ENCODE peak calls at places on chromosome 17, in eight cellular contexts. U is iris pigment epithelial cell; J is SW 1271; O is stimulated activated CD8-positive, alpha-beta memory T cell treated with anti-CD3 and anti-CD28 coated beads, Interleukin-4, amount 100 ng/mL, for 1 hour; S is psoas muscle; B is AG08396; P is cardiac fibroblast; R is right lobe of liver. Z is an unnamed sample.

GRCh38 chr17:77197115-77197514 is 56.3 kb downstream of the SEC14L1 start:
- DNase-seq in O (no peak), B (no peak), S (no peak), J (no peak), R (no peak), P (no peak), U (no peak), Z (no peak)

GRCh38 chr17:65918921-65919546 is 272.9 kb downstream of the CEP112 start:
- DNase-seq in S (no peak), U (peak; percentile 25), P (peak; percentile 32), J (no peak), O (no peak), B (no peak), R (no peak), Z (no peak)

GRCh38 chr17:6381526-6382135 is 53.3 kb downstream of the AIPL1 start:
- DNase-seq in R (no peak), O (no peak), S (no peak), P (no peak), J (no peak), U (no peak), B (no peak), Z (no peak)

GRCh38 chr17:39194089-39194984 is 3.1 kb downstream of the CACNB1 start:
- DNase-seq in O (no peak), S (peak; percentile 96), B (peak; percentile 86), J (peak; percentile 40), P (peak; percentile 68), R (no peak), U (peak; percentile 48), Z (peak; percentile 93)

GRCh38 chr17:72590882-72591499 is 470.2 kb downstream of the SOX9 start:
- DNase-seq in P (peak; percentile 25), U (no peak), J (no peak), O (no peak), R (no peak), B (no peak), S (no peak), Z (no peak)

GRCh38 chr17:81512984-81513668 is 527 bp upstream of the ACTG1 start:
- DNase-seq in J (peak; percentile 37), B (peak; percentile 57), O (no peak), R (peak; percentile 77), S (peak; percentile 84), U (no peak), P (peak; percentile 69), Z (peak; percentile 88)

GRCh38 chr17:29722411-29723198 is 99.9 kb upstream of the CORO6 start:
- DNase-seq in U (peak; percentile 98), R (no peak), J (no peak), B (peak; percentile 37), P (peak; percentile 95), S (no peak), O (peak; percentile 15), Z (no peak)

GRCh38 chr17:21359483-21359840 is 16.7 kb upstream of the KCNJ12 start:
- DNase-seq in P (no peak), O (no peak), B (no peak), J (no peak), R (no peak), U (no peak), S (no peak), Z (no peak)

GRCh38 chr17:80251966-80252365 is 8.7 kb upstream of the RNF213 start:
- DNase-seq in J (no peak), U (no peak), R (no peak), S (peak; percentile 32), B (no peak), O (no peak), P (no peak), Z (peak; percentile 5)

GRCh38 chr17:68016838-68017237 is 18.7 kb upstream of the KPNA2 start:
- DNase-seq in R (no peak), J (no peak), P (no peak), S (no peak), O (no peak), U (no peak), B (no peak), Z (no peak)

GRCh38 chr17:82246365-82247174 is 17.7 kb downstream of the SLC16A3 start:
- DNase-seq in R (no peak), O (no peak), P (peak; percentile 88), U (peak; percentile 69), S (peak; percentile 84), J (peak; percentile 29), B (peak; percentile 67), Z (no peak)

GRCh38 chr17:39828443-39828842 is 35.7 kb downstream of the IKZF3 start:
- DNase-seq in R (no peak), B (no peak), P (no peak), U (no peak), S (no peak), J (no peak), O (no peak), Z (no peak)

GRCh38 chr17:44677136-44677535 is 12.4 kb downstream of the CCDC43 start:
- DNase-seq in B (peak; percentile 37), P (peak; percentile 34), U (peak; percentile 49), O (no peak), R (no peak), J (peak; percentile 59), S (no peak), Z (no peak)

GRCh38 chr17:73349138-73349537 is 37.3 kb upstream of the CDC42EP4 start:
- DNase-seq in S (no peak), R (no peak), J (no peak), P (no peak), U (no peak), B (no peak), O (no peak), Z (no peak)

GRCh38 chr17:46044286-46044928 is 45.4 kb downstream of the STH start:
- DNase-seq in J (peak; percentile 87), O (peak; percentile 7), U (peak; percentile 92), R (no peak), B (peak; percentile 77), S (no peak), P (peak; percentile 95), Z (peak; percentile 82)

GRCh38 chr17:42010898-42011516 is 6.2 kb downstream of the DNAJC7 start:
- DNase-seq in B (peak; percentile 68), U (peak; percentile 54), S (no peak), R (no peak), J (peak; percentile 38), P (peak; percentile 68), O (no peak), Z (no peak)

GRCh38 chr17:57519199-57519598 is 225.9 kb downstream of the CCDC182 start:
- DNase-seq in S (no peak), U (peak; percentile 52), R (no peak), J (no peak), B (no peak), O (no peak), P (peak; percentile 19), Z (no peak)

GRCh38 chr17:4739122-4740024 is at the start of the genes CXCL16 and ZMYND15:
- DNase-seq in P (peak; percentile 27), S (peak; percentile 72), J (no peak), U (peak; percentile 36), R (peak; percentile 77), O (no peak), B (peak; percentile 83), Z (peak; percentile 51)

GRCh38 chr17:73595931-73596330 is 48.3 kb downstream of the SDK2 start:
- DNase-seq in S (no peak), P (no peak), U (no peak), O (no peak), B (no peak), R (no peak), J (no peak), Z (no peak)

GRCh38 chr17:29590979-29591736 is 1.7 kb upstream of the GIT1 start:
- DNase-seq in B (peak; percentile 65), J (no peak), U (peak; percentile 68), P (peak; percentile 52), O (no peak), S (peak; percentile 75), R (no peak), Z (no peak)

GRCh38 chr17:79002291-79002690 is 7.3 kb downstream of the CANT1 start:
- DNase-seq in O (no peak), S (no peak), J (no peak), R (no peak), P (no peak), U (no peak), B (no peak), Z (no peak)

GRCh38 chr17:46764709-46765401 is 53.6 kb downstream of the WNT3 start:
- DNase-seq in P (peak; percentile 87), O (no peak), S (peak; percentile 65), U (peak; percentile 74), J (no peak), R (no peak), B (peak; percentile 83), Z (no peak)

GRCh38 chr17:37848690-37849616 is 75.3 kb upstream of the TBC1D3K start:
- DNase-seq in U (peak; percentile 74), S (no peak), B (peak; percentile 72), R (no peak), O (no peak), P (peak; percentile 69), J (peak; percentile 73), Z (no peak)

GRCh38 chr17:44915321-44915726 is at the start of gene GFAP:
- DNase-seq in O (no peak), B (no peak), S (no peak), U (no peak), P (no peak), R (no peak), J (no peak), Z (peak; percentile 56)

GRCh38 chr17:60720763-60721531 is 43.3 kb downstream of the BCAS3 start:
- DNase-seq in O (no peak), P (peak; percentile 87), U (peak; percentile 71), R (no peak), S (no peak), B (peak; percentile 69), J (peak; percentile 50), Z (no peak)

GRCh38 chr17:49603238-49603637 is 27.6 kb downstream of the NXPH3 start:
- DNase-seq in R (no peak), O (no peak), B (no peak), S (no peak), P (peak; percentile 36), U (no peak), J (no peak), Z (no peak)

GRCh38 chr17:33980193-33980592 is 274.9 kb upstream of the CCL2 start:
- DNase-seq in U (no peak), B (no peak), R (no peak), O (no peak), P (no peak), S (no peak), J (no peak), Z (no peak)

GRCh38 chr17:29625037-29625750 is 2.5 kb upstream of the CORO6 start:
- DNase-seq in R (no peak), S (peak; percentile 72), B (peak; percentile 67), P (peak; percentile 58), U (no peak), J (no peak), O (no peak), Z (no peak)

GRCh38 chr17:32517982-32518381 is 31.2 kb downstream of the CDK5R1 start:
- DNase-seq in R (no peak), B (no peak), U (no peak), O (no peak), P (no peak), S (no peak), J (no peak), Z (no peak)

GRCh38 chr17:77435272-77436057 is 294.7 kb downstream of the SEC14L1 start:
- DNase-seq in R (no peak), J (no peak), S (no peak), O (no peak), U (no peak), B (no peak), P (no peak), Z (no peak)